ENCODE peak calls at places on chromosomes 11 and 22, in four cellular contexts. G is fibroblast of lung, O is tibial nerve, N is left ventricle myocardium inferior. F is an unnamed sample. For H3K4me1, the result is how much of the 10 kb centered on the place peaks cover.

GRCh38 chr11:45974806-45975205 is 52.4 kb downstream of the LARGE2 start:
- DNase-seq in G (no peak), O (no peak), N (no peak), F (no peak)

GRCh38 chr22:38505595-38506117 is 455 bp downstream of the DDX17 start:
- DNase-seq in G (peak), O (peak), N (peak), F (peak)

GRCh38 chr22:49586873-49587272 is 240.8 kb downstream of the BRD1 start:
- DNase-seq in G (no peak), O (no peak), N (no peak), F (no peak)

GRCh38 chr11:95076416-95076815 is 9.7 kb downstream of the SRSF8 start:
- DNase-seq in G (peak), O (peak), N (no peak), F (no peak)

GRCh38 chr11:45673441-45673840 is 8.0 kb upstream of the CHST1 start:
- DNase-seq in G (no peak), O (no peak), N (no peak), F (no peak)

GRCh38 chr11:102473543-102473942 is 21.0 kb upstream of the TMEM123 start:
- DNase-seq in G (no peak), O (no peak), N (no peak), F (no peak)

GRCh38 chr11:69135420-69136363 is 20.0 kb upstream of the SMIM38 start:
- DNase-seq in G (peak), O (peak), N (no peak), F (no peak)

GRCh38 chr11:75105462-75105925 is 8.8 kb upstream of the OR2AT4 start:
- DNase-seq in G (peak), O (no peak), N (no peak), F (no peak)

GRCh38 chr11:131943296-131943695 is 572.9 kb downstream of the NTM start:
- DNase-seq in G (no peak), O (no peak), N (no peak), F (no peak)

GRCh38 chr11:107916671-107917241 is 11.5 kb upstream of the RAB39A start:
- DNase-seq in G (peak), O (no peak), N (no peak), F (no peak)

GRCh38 chr11:10659339-10660216 is 34.0 kb downstream of the IRAG1 start:
- DNase-seq in G (peak), O (no peak), N (no peak), F (no peak)

GRCh38 chr11:67056640-67057409 is at the start of gene RHOD:
- DNase-seq in G (peak), O (no peak), N (peak), F (peak)

GRCh38 chr11:122933434-122933833 is 48.2 kb downstream of the BSX start:
- DNase-seq in G (no peak), O (no peak), N (no peak), F (no peak)

GRCh38 chr11:133895551-133895950 is 50.2 kb upstream of the SPATA19 start:
- DNase-seq in G (no peak), O (no peak), N (no peak), F (no peak)

GRCh38 chr11:35073691-35074382 is 65.1 kb upstream of the CD44 start:
- DNase-seq in G (peak), O (no peak), N (no peak), F (no peak)

GRCh38 chr11:119062779-119063178 is 4.8 kb upstream of the VPS11 start:
- DNase-seq in G (peak), O (no peak), N (no peak), F (peak)

GRCh38 chr22:45450931-45451651 is 37.6 kb downstream of the RIBC2 start:
- DNase-seq in G (peak), O (no peak), N (no peak), F (no peak)

GRCh38 chr22:48351376-48352085 is 1476.1 kb downstream of the BRD1 start:
- DNase-seq in G (no peak), O (no peak), N (no peak), F (no peak)

GRCh38 chr11:10019906-10020682 is 273.9 kb downstream of the SBF2 start:
- DNase-seq in G (no peak), O (no peak), N (no peak), F (peak)

GRCh38 chr11:95147364-95147905 is 57.8 kb downstream of the ENDOD1 start:
- DNase-seq in G (peak), O (no peak), N (no peak), F (no peak)

GRCh38 chr11:45097721-45098493 is 48.5 kb upstream of the PRDM11 start:
- DNase-seq in G (peak), O (no peak), N (no peak), F (peak)

GRCh38 chr11:75428301-75428724 is 4.7 kb downstream of the KLHL35 start:
- DNase-seq in G (peak), O (peak), N (peak), F (peak)

DNA sequence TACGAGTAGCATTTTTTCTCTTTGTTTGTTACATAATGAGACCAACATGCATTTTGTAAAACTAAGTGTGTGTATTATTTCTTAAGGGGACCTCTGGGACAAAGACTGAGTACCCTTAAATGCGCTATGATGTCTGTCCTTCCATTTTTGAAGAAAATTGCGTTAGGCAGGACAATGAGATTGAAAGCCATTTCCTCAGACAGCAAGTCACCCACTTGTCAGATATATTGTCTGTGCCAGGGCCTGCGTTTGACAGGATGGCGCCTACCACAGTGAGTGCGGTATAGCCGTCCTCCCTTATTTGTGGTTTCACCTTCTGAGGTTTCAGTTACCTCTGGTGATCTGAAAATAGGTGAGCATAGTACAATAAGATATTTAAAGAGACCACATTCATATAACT is 2.2 kb downstream of the AP2A2 start:
- DNase-seq in G (no peak), O (no peak), N (no peak), F (no peak)
- H3K4me1 ChIP-seq in G (under half), O (half or more), N (half or more), F (half or more)

DNA sequence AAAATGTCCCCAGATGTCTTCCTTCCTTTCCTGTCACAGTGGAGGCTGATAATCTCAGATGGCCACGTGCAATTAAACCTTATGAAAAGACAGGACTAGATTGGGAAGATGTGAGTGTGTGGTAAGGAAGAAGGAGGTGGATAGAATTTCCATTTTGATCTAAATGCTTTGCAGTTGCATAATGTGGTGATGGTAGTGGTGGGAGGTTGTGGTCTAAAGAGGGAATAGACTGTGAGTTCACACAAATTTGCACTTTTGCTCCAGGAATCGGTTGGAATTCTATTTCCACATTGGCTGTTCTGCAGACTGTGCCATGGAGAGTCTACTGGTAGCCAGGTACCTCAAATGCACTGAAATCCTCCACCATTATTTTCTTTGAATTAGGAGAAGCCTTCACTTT is 93.3 kb downstream of the ZBTB16 start:
- DNase-seq in G (no peak), O (no peak), N (no peak), F (no peak)
- H3K4me1 ChIP-seq in G (under half), O (half or more), N (half or more), F (half or more)

GRCh38 chr22:19461506-19461905 is 14.0 kb upstream of the C22orf39 start:
- DNase-seq in G (no peak), O (no peak), N (no peak), F (no peak)
- H3K4me1 ChIP-seq in G (under half), O (under half), N (under half), F (under half)

DNA sequence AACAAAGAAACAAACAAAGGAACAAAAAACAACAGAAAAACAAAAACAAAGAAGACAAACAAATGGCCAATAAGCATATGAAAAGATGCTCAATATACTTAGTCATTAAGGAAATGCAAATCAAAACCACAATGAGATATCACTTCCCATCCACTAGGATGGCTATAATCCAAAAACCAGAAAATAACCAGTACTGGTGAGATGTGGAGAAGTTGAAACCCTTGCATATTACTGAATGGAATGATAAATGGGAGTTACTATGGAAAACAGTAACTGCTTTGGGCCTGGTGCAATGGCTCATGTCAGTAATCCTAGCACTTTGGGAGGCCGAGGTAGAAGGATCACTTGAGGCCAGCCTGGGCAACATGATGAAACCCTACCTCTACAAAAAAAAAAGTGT is 44.9 kb upstream of the RBFOX2 start:
- DNase-seq in G (peak), O (no peak), N (no peak), F (no peak)
- H3K4me1 ChIP-seq in G (under half), O (under half), N (under half), F (under half)

DNA sequence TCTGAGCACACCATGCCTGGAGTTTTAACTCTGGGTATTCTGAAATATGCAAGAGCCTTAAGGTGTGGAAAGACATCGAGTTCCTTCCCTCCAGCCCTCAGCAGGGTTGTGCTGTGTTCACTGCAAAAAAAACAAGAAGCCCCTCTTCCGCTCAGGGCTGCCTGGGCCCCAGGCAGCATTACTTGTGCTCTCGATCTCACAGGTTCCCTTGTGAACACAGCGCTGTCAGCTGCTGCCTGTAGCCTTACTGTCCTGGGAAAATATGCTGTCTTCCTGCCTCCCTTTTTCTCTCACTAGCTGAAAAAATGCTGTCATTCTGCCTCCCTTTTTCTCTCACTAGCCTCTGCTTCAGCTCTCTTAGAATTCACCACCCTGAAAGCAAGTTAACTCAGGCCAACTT is 15.7 kb upstream of the TENM4 start:
- DNase-seq in G (no peak), O (no peak), N (no peak), F (no peak)
- H3K4me1 ChIP-seq in G (under half), O (under half), N (under half), F (under half)